ENCODE peak calls at places on chromosomes 5 and 9, in four cellular contexts. Y is fibroblast of the aortic adventitia, O is upper lobe of left lung, B is SK-N-SH. V is an unnamed sample.

GRCh38 chr9:98642661-98643312 is 65.9 kb downstream of the GABBR2 start:
- DNase-seq in B (peak), Y (peak), O (no peak), V (peak)

GRCh38 chr9:108813951-108814601 is 41.7 kb downstream of the ACTL7B start:
- DNase-seq in Y (peak), O (no peak), B (no peak), V (no peak)

GRCh38 chr5:131259326-131259725 is 4.5 kb upstream of the CDC42SE2 start:
- DNase-seq in O (no peak), Y (no peak), B (no peak), V (no peak)

GRCh38 chr5:31193591-31194457 is at the start of gene CDH6:
- DNase-seq in Y (peak), B (peak), O (no peak), V (peak)

GRCh38 chr5:59158165-59158564 is 575.3 kb downstream of the RAB3C start:
- DNase-seq in B (no peak), Y (no peak), O (no peak), V (no peak)

GRCh38 chr9:127637322-127637847 is 25.3 kb downstream of the STXBP1 start:
- DNase-seq in B (no peak), O (peak), Y (peak), V (no peak)

GRCh38 chr9:114238471-114238870 is 83.1 kb downstream of the COL27A1 start:
- DNase-seq in O (no peak), Y (peak), B (no peak), V (no peak)

GRCh38 chr5:157718529-157718928 is 12.7 kb upstream of the THG1L start:
- DNase-seq in Y (peak), O (no peak), B (peak), V (peak)

GRCh38 chr9:120360046-120360445 is 219.9 kb downstream of the CDK5RAP2 start:
- DNase-seq in Y (no peak), O (no peak), B (no peak), V (no peak)

GRCh38 chr5:74185599-74185998 is 454.9 kb downstream of the ENC1 start:
- DNase-seq in O (no peak), B (peak), Y (peak), V (peak)

GRCh38 chr9:77084094-77084493 is 64.6 kb downstream of the FOXB2 start:
- DNase-seq in B (no peak), Y (no peak), O (no peak), V (no peak)

GRCh38 chr5:61114441-61114840 is 47.8 kb downstream of the SMIM15 start:
- DNase-seq in O (no peak), B (no peak), Y (no peak), V (no peak)

GRCh38 chr9:90872835-90873294 is 71.2 kb downstream of the SYK start:
- DNase-seq in O (no peak), B (no peak), Y (no peak), V (no peak)

GRCh38 chr9:115850548-115851304 is 302.9 kb upstream of the PAPPA start:
- DNase-seq in Y (peak), B (no peak), O (no peak), V (no peak)

GRCh38 chr9:1216532-1216931 is 166.4 kb downstream of the DMRT2 start:
- DNase-seq in Y (no peak), B (no peak), O (no peak), V (no peak)

GRCh38 chr5:172403191-172403794 is 51.0 kb downstream of the SH3PXD2B start:
- DNase-seq in O (peak), B (no peak), Y (peak), V (peak)

GRCh38 chr5:125408582-125409069 is 662.2 kb upstream of the ZNF608 start:
- DNase-seq in Y (peak), O (no peak), B (no peak), V (peak)

GRCh38 chr5:41682641-41683040 is 172.2 kb upstream of the PLCXD3 start:
- DNase-seq in Y (no peak), B (no peak), O (no peak), V (no peak)

GRCh38 chr5:41681820-41682219 is 171.4 kb upstream of the PLCXD3 start:
- DNase-seq in O (no peak), B (no peak), Y (no peak), V (no peak)

GRCh38 chr5:41683181-41683580 is 172.8 kb upstream of the PLCXD3 start:
- DNase-seq in O (no peak), Y (no peak), B (no peak), V (no peak)

GRCh38 chr5:41686191-41686590 is 175.8 kb upstream of the PLCXD3 start:
- DNase-seq in Y (no peak), B (no peak), O (no peak), V (no peak)

GRCh38 chr5:41686767-41687166 is 176.4 kb upstream of the PLCXD3 start:
- DNase-seq in O (no peak), Y (no peak), B (no peak), V (no peak)
- H3K4me3 ChIP-seq in O (no peak), Y (no peak), B (no peak), V (no peak)

GRCh38 chr5:173893192-173893561 is 5.0 kb downstream of the CPEB4 start:
- DNase-seq in Y (no peak), O (no peak), B (no peak), V (no peak)

GRCh38 chr5:173890195-173890951 is 2.2 kb downstream of the CPEB4 start:
- DNase-seq in B (peak), Y (peak), O (peak), V (peak)

GRCh38 chr5:173896631-173897030 is 8.5 kb downstream of the CPEB4 start:
- DNase-seq in Y (no peak), B (no peak), O (no peak), V (no peak)

GRCh38 chr5:173891367-173891766 is 3.2 kb downstream of the CPEB4 start:
- DNase-seq in Y (no peak), O (no peak), B (no peak), V (no peak)

DNA sequence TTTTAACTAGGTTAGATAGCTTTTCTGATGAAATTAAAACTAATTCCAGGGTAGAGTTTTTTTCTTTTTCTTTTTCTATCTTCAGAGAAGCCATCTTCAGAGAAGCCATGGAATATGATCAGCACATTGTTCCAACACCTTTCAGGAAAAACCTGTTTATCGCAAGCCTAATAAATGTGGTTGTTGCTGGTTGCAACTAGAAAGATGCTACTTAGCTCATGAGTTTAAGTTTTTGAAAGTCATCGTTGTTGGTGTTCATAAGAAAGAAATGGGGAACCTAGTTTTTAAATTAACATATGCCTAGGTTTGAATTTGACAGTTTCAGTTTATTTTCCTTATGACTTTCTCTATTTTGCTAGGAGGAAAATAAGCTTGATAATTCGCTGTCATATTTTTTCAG is 7.6 kb downstream of the CPEB4 start:
- DNase-seq in O (no peak), Y (no peak), B (no peak), V (no peak)
- H3K4me3 ChIP-seq in O (no peak), Y (no peak), B (no peak), V (no peak)

DNA sequence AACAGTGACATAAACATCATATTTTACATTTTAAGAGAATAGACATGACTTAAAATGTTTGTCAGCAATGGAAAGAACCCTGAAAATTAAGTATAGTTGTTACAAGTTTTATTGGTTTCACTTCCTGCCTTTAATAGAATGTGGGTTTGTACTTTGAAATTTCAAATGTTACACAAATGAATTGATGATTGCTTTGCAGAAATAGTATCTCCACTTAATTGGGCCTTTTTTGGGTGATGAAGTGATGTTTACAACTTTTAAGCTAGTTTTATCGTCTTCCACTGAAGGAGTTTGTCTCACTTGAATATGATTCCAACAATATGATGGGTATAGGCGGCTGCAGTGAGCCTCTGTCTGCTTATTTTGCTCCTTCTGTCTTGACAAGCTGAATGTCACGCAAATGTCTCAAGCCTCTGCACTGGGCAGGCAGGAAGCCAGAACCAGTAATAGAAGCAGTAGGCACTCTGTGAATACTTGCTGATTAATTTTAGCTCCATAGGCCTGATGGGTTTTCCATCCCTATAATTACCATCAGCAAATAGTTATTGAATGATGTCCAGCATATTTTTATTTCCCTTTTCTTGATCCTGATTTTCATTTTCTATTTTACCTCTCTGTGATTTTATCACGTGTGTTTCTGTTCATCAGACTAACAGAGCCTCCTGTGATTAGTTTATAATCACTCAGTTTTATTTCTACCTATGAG is 10.6 kb upstream of the NR3C1 start:
- DNase-seq in Y (no peak), B (no peak), O (no peak), V (no peak)
- H3K4me3 ChIP-seq in Y (no peak), B (no peak), O (no peak), V (no peak)

GRCh38 chr5:123036391-123037103 is at the start of gene PPIC:
- DNase-seq in B (peak), O (peak), Y (peak), V (peak)

GRCh38 chr5:123035320-123035949 is 1.1 kb downstream of the PPIC start:
- DNase-seq in Y (peak), B (peak), O (peak), V (no peak)

GRCh38 chr5:123035950-123036390 is 555 bp downstream of the PPIC start:
- DNase-seq in Y (peak), B (peak), O (peak), V (peak)

GRCh38 chr5:123039673-123040072 is 3.1 kb upstream of the PPIC start:
- DNase-seq in B (no peak), Y (no peak), O (no peak), V (no peak)

GRCh38 chr5:123037104-123037418 is 536 bp upstream of the PPIC start:
- DNase-seq in Y (peak), O (no peak), B (no peak), V (no peak)
- H3K4me3 ChIP-seq in Y (peak), O (peak), B (peak), V (peak)

GRCh38 chr9:35563791-35564197 is 41.3 kb upstream of the TESK1 start:
- DNase-seq in O (no peak), Y (no peak), B (peak), V (no peak)
- H3K4me3 ChIP-seq in O (no peak), Y (no peak), B (no peak), V (no peak)

DNA sequence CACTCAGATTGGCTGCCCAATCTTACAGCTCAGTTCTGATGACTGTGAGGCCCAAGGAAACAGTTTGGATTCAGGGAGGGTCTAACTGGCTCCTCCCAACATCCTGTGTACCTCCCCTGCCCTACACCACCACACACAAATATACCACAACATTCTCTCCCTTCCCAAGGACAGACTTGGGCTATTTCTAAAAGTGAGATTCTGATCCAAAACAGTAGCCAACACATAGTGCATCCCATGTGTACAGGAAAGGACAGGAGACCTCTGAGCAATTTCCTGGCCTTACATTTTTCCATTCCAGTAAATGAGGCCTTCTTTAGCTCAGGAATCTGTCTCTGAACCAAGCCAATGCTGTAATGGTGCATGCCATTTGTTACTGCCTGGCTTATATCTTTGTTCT is 20.8 kb downstream of the ZNF366 start:
- DNase-seq in Y (peak), O (no peak), B (no peak), V (no peak)
- H3K4me3 ChIP-seq in Y (no peak), O (no peak), B (no peak), V (no peak)

V was measured in BE2C.